ENCODE peak calls at places on chromosomes 2 and 18, in four cellular contexts. Y, T, I and W are unnamed samples.

GRCh38 chr18:48462510-48462909 is 53.3 kb upstream of the ZBTB7C start:
- ATAC-seq in Y (no peak), T (peak; percentile 94), I (no peak), W (no peak)

GRCh38 chr2:72275084-72275483 is 127.4 kb upstream of the CYP26B1 start:
- ATAC-seq in Y (no peak), T (no peak), I (no peak), W (no peak)

GRCh38 chr2:133591164-133591563 is 22.9 kb upstream of the NCKAP5 start:
- ATAC-seq in Y (peak; percentile 33), T (peak; percentile 93), I (peak; percentile 76), W (peak; percentile 75)

GRCh38 chr2:29570539-29570938 is 350.8 kb downstream of the ALK start:
- ATAC-seq in Y (no peak), T (no peak), I (no peak), W (no peak)

GRCh38 chr2:241134711-241135110 is 14.6 kb downstream of the PASK start:
- ATAC-seq in Y (no peak), T (no peak), I (no peak), W (no peak)

GRCh38 chr2:224969633-224970292 is 72.5 kb downstream of the DOCK10 start:
- ATAC-seq in Y (no peak), T (no peak), I (no peak), W (no peak)

GRCh38 chr2:212088353-212088752 is 450.2 kb downstream of the ERBB4 start:
- ATAC-seq in Y (no peak), T (no peak), I (no peak), W (no peak)

GRCh38 chr2:28325567-28326468 is 66.8 kb upstream of the FOSL2 start:
- ATAC-seq in Y (no peak), T (no peak), I (no peak), W (no peak)

GRCh38 chr2:21454839-21455238 is 331.1 kb downstream of the TDRD15 start:
- ATAC-seq in Y (no peak), T (no peak), I (no peak), W (no peak)

GRCh38 chr2:102040229-102040628 is 48.5 kb downstream of the IL1R2 start:
- ATAC-seq in Y (no peak), T (no peak), I (no peak), W (no peak)

GRCh38 chr18:48872234-48873145 is 78.3 kb downstream of the SMAD7 start:
- ATAC-seq in Y (no peak), T (no peak), I (no peak), W (no peak)

GRCh38 chr2:241671457-241672240 is 15.0 kb downstream of the DTYMK start:
- ATAC-seq in Y (no peak), T (no peak), I (no peak), W (no peak)

GRCh38 chr2:100104718-100105677 is 37.4 kb downstream of the AFF3 start:
- ATAC-seq in Y (peak; percentile 70), T (peak; percentile 46), I (peak; percentile 64), W (peak; percentile 64)

GRCh38 chr18:61946449-61946848 is 53.6 kb upstream of the RNF152 start:
- ATAC-seq in Y (no peak), T (no peak), I (no peak), W (no peak)

GRCh38 chr2:30162821-30163220 is 16.0 kb downstream of the YPEL5 start:
- ATAC-seq in Y (no peak), T (no peak), I (no peak), W (no peak)

GRCh38 chr2:202479090-202479489 is 103.0 kb downstream of the BMPR2 start:
- ATAC-seq in Y (no peak), T (peak; percentile 54), I (no peak), W (no peak)

GRCh38 chr2:423479-423878 is 135.6 kb upstream of the ALKAL2 start:
- ATAC-seq in Y (no peak), T (no peak), I (no peak), W (no peak)

GRCh38 chr2:86453838-86454237 is 12.7 kb downstream of the KDM3A start:
- ATAC-seq in Y (no peak), T (peak; percentile 91), I (peak; percentile 63), W (no peak)

GRCh38 chr2:147449323-147450080 is 395.3 kb upstream of the ACVR2A start:
- ATAC-seq in Y (no peak), T (no peak), I (no peak), W (no peak)

GRCh38 chr2:219939647-219940046 is 312.2 kb downstream of the SLC4A3 start:
- ATAC-seq in Y (peak; percentile 19), T (no peak), I (no peak), W (no peak)

GRCh38 chr18:34467059-34467458 is 242.3 kb upstream of the NOL4 start:
- ATAC-seq in Y (no peak), T (no peak), I (no peak), W (no peak)

GRCh38 chr2:64090264-64090663 is 54.0 kb downstream of the PELI1 start:
- ATAC-seq in Y (peak; percentile 94), T (no peak), I (no peak), W (no peak)

GRCh38 chr18:46407471-46408166 is 249.4 kb downstream of the LOXHD1 start:
- ATAC-seq in Y (no peak), T (peak; percentile 73), I (no peak), W (no peak)

GRCh38 chr2:237475704-237476107 is 11.3 kb upstream of the MLPH start:
- ATAC-seq in Y (peak; percentile 64), T (peak; percentile 10), I (peak; percentile 10), W (peak; percentile 25)

GRCh38 chr2:239819974-239820555 is 205.1 kb downstream of the NDUFA10 start:
- ATAC-seq in Y (no peak), T (no peak), I (no peak), W (no peak)

GRCh38 chr18:79855147-79855910 is 57.6 kb downstream of the KCNG2 start:
- ATAC-seq in Y (peak; percentile 33), T (no peak), I (no peak), W (no peak)

GRCh38 chr18:58695772-58696171 is 24.5 kb downstream of the MALT1 start:
- ATAC-seq in Y (no peak), T (no peak), I (no peak), W (no peak)

GRCh38 chr2:20410556-20411277 is 36.2 kb upstream of the RHOB start:
- ATAC-seq in Y (no peak), T (peak; percentile 45), I (no peak), W (peak; percentile 10)

GRCh38 chr18:668263-668662 is 10.8 kb downstream of the TYMS start:
- ATAC-seq in Y (no peak), T (no peak), I (peak; percentile 57), W (no peak)

GRCh38 chr2:227511239-227511930 is 39.4 kb downstream of the AGFG1 start:
- ATAC-seq in Y (no peak), T (no peak), I (no peak), W (no peak)

GRCh38 chr2:176115883-176116813 is at the start of gene HOXD10:
- ATAC-seq in Y (no peak), T (no peak), I (no peak), W (peak; percentile 48)

GRCh38 chr2:190896477-190896876 is 15.9 kb downstream of the GLS start:
- ATAC-seq in Y (no peak), T (peak; percentile 67), I (no peak), W (no peak)

GRCh38 chr2:237459741-237460174 is 27.3 kb upstream of the MLPH start:
- ATAC-seq in Y (no peak), T (no peak), I (no peak), W (no peak)

GRCh38 chr2:112720785-112721184 is at the start of gene NT5DC4:
- ATAC-seq in Y (no peak), T (no peak), I (no peak), W (no peak)
- H3K27me3 ChIP-seq in Y (no peaks in the 10 kb centered on the region), T (no peaks in the 10 kb centered on the region), I (no peaks in the 10 kb centered on the region), W (peaks cover 4% of the 10 kb centered on the region)

DNA sequence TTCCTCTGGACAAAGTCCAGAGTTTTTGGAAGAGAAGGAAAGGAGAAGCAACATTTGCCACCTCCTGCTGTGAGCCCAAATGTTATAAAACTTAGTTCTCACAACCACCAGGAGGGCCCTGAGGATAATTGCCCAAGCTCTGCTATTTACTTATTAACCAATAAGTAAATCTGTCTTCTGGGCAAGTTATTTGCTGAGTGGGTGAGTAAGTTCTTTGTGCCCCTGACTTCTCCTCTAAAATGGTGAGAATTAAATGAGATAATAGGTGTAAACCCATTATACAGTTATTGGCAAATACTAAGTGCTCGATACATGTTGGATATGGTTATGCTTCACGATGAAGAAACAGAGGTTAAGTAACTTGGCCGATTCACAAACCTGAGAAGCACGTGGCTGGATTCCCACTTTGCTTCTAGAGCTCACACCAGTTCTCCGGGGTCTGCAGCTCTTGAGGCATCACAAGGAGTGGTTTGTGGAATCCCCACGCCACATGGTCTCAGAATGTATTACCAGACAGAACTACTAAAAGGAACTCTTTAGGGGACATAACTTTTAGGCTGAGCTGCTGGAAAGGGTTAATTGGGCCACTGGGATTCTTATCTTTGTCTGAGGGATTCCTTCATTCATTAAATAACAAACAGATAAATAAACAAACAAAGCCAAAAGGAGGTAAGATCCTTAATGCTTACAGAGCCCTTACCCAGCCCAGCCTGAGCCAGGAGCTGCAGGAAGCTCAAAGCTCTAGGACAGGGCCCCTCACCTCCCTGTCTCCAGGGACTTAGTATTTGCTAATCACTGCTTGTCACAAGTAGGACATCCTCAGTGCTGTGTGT is 164.2 kb downstream of the MYCN start:
- ATAC-seq in Y (no peak), T (no peak), I (peak; percentile 93), W (no peak)
- H3K4me1 ChIP-seq in Y (no peaks in the 10 kb centered on the region), T (no peaks in the 10 kb centered on the region), I (peaks cover 6% of the 10 kb centered on the region), W (no peaks in the 10 kb centered on the region)

DNA sequence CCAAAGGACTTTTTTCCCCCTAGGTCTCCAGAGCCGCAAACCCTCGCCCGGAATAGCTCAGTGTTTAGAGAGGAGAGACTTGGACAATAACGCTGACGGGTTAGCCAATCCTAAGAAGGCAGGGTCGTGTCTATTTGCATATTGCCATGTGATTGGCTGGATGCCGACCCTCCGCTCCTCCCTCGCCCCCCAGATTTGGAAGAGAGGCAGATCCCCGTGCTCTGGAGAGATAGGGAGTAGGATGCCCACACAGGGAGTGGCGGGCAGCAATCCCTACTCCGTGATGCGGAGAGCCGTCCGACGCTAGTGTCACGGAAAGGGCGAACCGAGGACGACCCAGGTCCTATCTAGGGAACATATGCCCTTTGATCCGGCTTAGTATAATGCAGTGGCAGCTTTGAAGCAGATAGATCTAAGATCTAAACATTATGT is 1.4 kb downstream of the WNT6 start:
- ATAC-seq in Y (no peak), T (peak; percentile 80), I (peak; percentile 41), W (peak; percentile 49)
- H3K27me3 ChIP-seq in Y (peaks cover 70% of the 10 kb centered on the region), T (peaks cover 93% of the 10 kb centered on the region), I (no peaks in the 10 kb centered on the region), W (peaks cover 100% of the 10 kb centered on the region)

DNA sequence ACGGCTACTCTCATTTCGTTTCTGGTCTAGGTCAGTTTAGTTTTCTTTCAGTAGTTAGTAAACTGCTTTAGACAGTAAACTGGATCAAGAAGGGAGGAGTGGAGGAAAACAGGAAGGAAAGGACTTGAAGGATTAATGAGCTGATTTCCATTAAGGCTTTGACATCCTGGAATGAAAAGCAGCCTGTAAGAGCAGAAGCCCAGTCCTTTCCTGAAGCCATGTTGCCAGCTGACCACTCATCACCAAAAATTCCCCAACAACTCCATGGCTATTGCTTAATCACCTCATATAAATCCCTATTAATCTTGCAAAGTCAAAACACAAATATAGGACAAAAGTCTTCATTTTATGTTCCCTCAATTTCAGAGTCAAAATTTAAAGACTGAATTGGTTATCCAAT is 113.7 kb upstream of the ZFP36L2 start:
- ATAC-seq in Y (no peak), T (no peak), I (no peak), W (peak; percentile 65)
- H3K4me1 ChIP-seq in Y (peaks cover 30% of the 10 kb centered on the region), T (peaks cover 67% of the 10 kb centered on the region), I (peaks cover 11% of the 10 kb centered on the region), W (peaks cover 37% of the 10 kb centered on the region)

DNA sequence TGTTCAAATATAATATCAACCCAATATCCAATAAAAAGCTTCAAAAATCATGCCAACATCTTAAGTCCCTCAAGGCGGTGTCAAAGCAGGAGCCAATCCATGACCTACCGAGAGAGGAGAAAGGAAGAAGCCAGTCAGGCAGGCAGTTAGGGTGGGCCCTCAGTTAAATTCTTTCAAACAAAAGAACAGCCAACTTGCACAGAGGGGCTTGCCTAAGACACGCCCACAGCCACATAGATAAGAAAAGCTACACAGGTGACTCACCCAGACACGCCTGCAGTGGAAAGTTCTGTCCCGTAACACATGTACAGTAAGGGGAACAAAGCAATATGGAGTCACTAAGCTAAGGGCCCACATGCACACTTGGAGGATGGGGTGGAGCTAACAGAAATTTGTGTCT is 61.3 kb downstream of the SP110 start:
- ATAC-seq in Y (no peak), T (no peak), I (no peak), W (no peak)
- H3K27me3 ChIP-seq in Y (no peaks in the 10 kb centered on the region), T (no peaks in the 10 kb centered on the region), I (no peaks in the 10 kb centered on the region), W (no peaks in the 10 kb centered on the region)